ENCODE peak calls at places on chromosomes 7 and 10, in four cellular contexts. C, G, A and Z are unnamed samples.

GRCh38 chr10:17041626-17042520 is 87.7 kb downstream of the CUBN start:
- DNase-seq in G (no peak), C (no peak), A (no peak), Z (no peak)

GRCh38 chr10:127017406-127018297 is 112.4 kb downstream of the DOCK1 start:
- DNase-seq in G (no peak), A (no peak), C (no peak), Z (no peak)

GRCh38 chr7:66380285-66380888 is 175.3 kb downstream of the TPST1 start:
- DNase-seq in A (no peak), C (no peak), G (no peak), Z (no peak)

GRCh38 chr7:93921607-93922446 is at the start of gene GNG11:
- DNase-seq in A (peak; percentile 43), G (peak; percentile 26), C (no peak), Z (peak; percentile 16)

GRCh38 chr10:88473989-88474883 is 108.9 kb downstream of the RNLS start:
- DNase-seq in G (no peak), A (no peak), C (no peak), Z (no peak)

GRCh38 chr7:17339139-17339538 is 40.7 kb downstream of the AHR start:
- DNase-seq in C (no peak), A (no peak), G (no peak), Z (no peak)

GRCh38 chr10:77247076-77247561 is 390.5 kb downstream of the KCNMA1 start:
- DNase-seq in A (no peak), C (no peak), G (no peak), Z (no peak)

GRCh38 chr10:51125518-51125917 is 51.2 kb downstream of the PRKG1 start:
- DNase-seq in A (no peak), C (no peak), G (no peak), Z (no peak)

GRCh38 chr10:7945469-7946187 is 108.9 kb upstream of the GATA3 start:
- DNase-seq in A (no peak), G (no peak), C (no peak), Z (no peak)

GRCh38 chr10:125016123-125016522 is 74.2 kb downstream of the ZRANB1 start:
- DNase-seq in G (no peak), A (no peak), C (no peak), Z (no peak)

GRCh38 chr7:38321515-38321944 is 48.1 kb upstream of the TARP start:
- DNase-seq in G (no peak), C (no peak), A (peak; percentile 55), Z (no peak)

GRCh38 chr10:116109881-116110280 is 163.1 kb downstream of the GFRA1 start:
- DNase-seq in A (no peak), G (no peak), C (no peak), Z (no peak)

GRCh38 chr10:71312840-71313789 is 5.9 kb upstream of the SLC29A3 start:
- DNase-seq in G (no peak), A (no peak), C (no peak), Z (no peak)

GRCh38 chr7:92815412-92815811 is 21.0 kb downstream of the CDK6 start:
- DNase-seq in A (no peak), C (no peak), G (no peak), Z (no peak)

GRCh38 chr7:140519007-140519399 is 39.7 kb upstream of the MKRN1 start:
- DNase-seq in A (no peak), G (no peak), C (no peak), Z (no peak)

GRCh38 chr7:10122573-10123100 is 851.0 kb upstream of the PHF14 start:
- DNase-seq in G (peak; percentile 95), C (no peak), A (no peak), Z (no peak)

GRCh38 chr7:21013765-21014502 is 227.2 kb upstream of the SP8 start:
- DNase-seq in G (no peak), A (no peak), C (no peak), Z (no peak)

GRCh38 chr7:117405519-117405918 is 21.8 kb downstream of the ASZ1 start:
- DNase-seq in A (no peak), G (no peak), C (no peak), Z (no peak)

GRCh38 chr7:359776-360361 is 69.9 kb downstream of the FOXL3 start:
- DNase-seq in C (no peak), G (no peak), A (peak; percentile 50), Z (no peak)

GRCh38 chr10:32171213-32171612 is 115.0 kb upstream of the KIF5B start:
- DNase-seq in A (no peak), G (no peak), C (no peak), Z (no peak)

GRCh38 chr10:106768204-106768603 is 396.3 kb downstream of the SORCS1 start:
- DNase-seq in G (no peak), C (no peak), A (no peak), Z (no peak)

GRCh38 chr7:152059311-152059710 is 33.8 kb downstream of the GALNT11 start:
- DNase-seq in C (no peak), G (no peak), A (no peak), Z (no peak)

GRCh38 chr10:133378251-133379096 is 588 bp upstream of the PAOX start:
- DNase-seq in C (no peak), G (peak; percentile 45), A (peak; percentile 71), Z (peak; percentile 48)

GRCh38 chr7:132202541-132202940 is 373.7 kb downstream of the PLXNA4 start:
- DNase-seq in C (no peak), A (no peak), G (no peak), Z (no peak)